ENCODE peak calls at places on chromosomes 7 and 10, in ten cellular contexts. One of them, this sample, is unnamed.

GRCh38 chr7:48938539-48938938 is 14.2 kb downstream of the CDC14C start:
- DNase-seq in PC-3: peak; percentile 70
- DNase-seq in brain microvascular endothelial cell: no peak
- DNase-seq in GM23338: no peak
- DNase-seq in HCT116: no peak
- DNase-seq in lower lobe of right lung: no peak
- DNase-seq in mammary epithelial cell: peak; percentile 48
- DNase-seq in CD8-positive, alpha-beta T cell: no peak
- DNase-seq in neural progenitor cell: no peak
- DNase-seq in transverse colon: no peak
- DNase-seq in this sample: no peak

GRCh38 chr7:128407751-128408708 is 1.8 kb downstream of the IMPDH1 start:
- DNase-seq in PC-3: no peak
- DNase-seq in brain microvascular endothelial cell: no peak
- DNase-seq in GM23338: no peak
- DNase-seq in HCT116: no peak
- DNase-seq in lower lobe of right lung: no peak
- DNase-seq in mammary epithelial cell: no peak
- DNase-seq in CD8-positive, alpha-beta T cell: no peak
- DNase-seq in neural progenitor cell: peak; percentile 52
- DNase-seq in transverse colon: no peak
- DNase-seq in this sample: no peak

GRCh38 chr7:122887198-122887597 is 938 bp upstream of the CADPS2 start:
- DNase-seq in PC-3: peak; percentile 64
- DNase-seq in brain microvascular endothelial cell: peak; percentile 82
- DNase-seq in GM23338: peak; percentile 75
- DNase-seq in HCT116: peak; percentile 51
- DNase-seq in lower lobe of right lung: peak; percentile 67
- DNase-seq in mammary epithelial cell: peak; percentile 59
- DNase-seq in CD8-positive, alpha-beta T cell: no peak
- DNase-seq in neural progenitor cell: peak; percentile 84
- DNase-seq in transverse colon: peak; percentile 62
- DNase-seq in this sample: peak; percentile 61

GRCh38 chr10:33653584-33654367 is 319.3 kb upstream of the NRP1 start:
- DNase-seq in PC-3: peak; percentile 78
- DNase-seq in brain microvascular endothelial cell: peak; percentile 21
- DNase-seq in GM23338: no peak
- DNase-seq in HCT116: no peak
- DNase-seq in lower lobe of right lung: no peak
- DNase-seq in mammary epithelial cell: peak; percentile 64
- DNase-seq in CD8-positive, alpha-beta T cell: no peak
- DNase-seq in neural progenitor cell: no peak
- DNase-seq in transverse colon: no peak
- DNase-seq in this sample: no peak

GRCh38 chr10:129756912-129757861 is 206.9 kb downstream of the EBF3 start:
- DNase-seq in PC-3: no peak
- DNase-seq in brain microvascular endothelial cell: no peak
- DNase-seq in GM23338: no peak
- DNase-seq in HCT116: no peak
- DNase-seq in lower lobe of right lung: peak; percentile 44
- DNase-seq in mammary epithelial cell: peak; percentile 14
- DNase-seq in CD8-positive, alpha-beta T cell: peak; percentile 5
- DNase-seq in neural progenitor cell: no peak
- DNase-seq in transverse colon: peak; percentile 3
- DNase-seq in this sample: no peak

GRCh38 chr7:73703985-73704639 is 15.4 kb downstream of the STX1A start:
- DNase-seq in PC-3: no peak
- DNase-seq in brain microvascular endothelial cell: peak; percentile 60
- DNase-seq in GM23338: peak; percentile 91
- DNase-seq in HCT116: no peak
- DNase-seq in lower lobe of right lung: peak; percentile 65
- DNase-seq in mammary epithelial cell: no peak
- DNase-seq in CD8-positive, alpha-beta T cell: no peak
- DNase-seq in neural progenitor cell: peak; percentile 95
- DNase-seq in transverse colon: peak; percentile 71
- DNase-seq in this sample: no peak

GRCh38 chr7:76506081-76506440 is 4.3 kb upstream of the UPK3B start:
- DNase-seq in PC-3: no peak
- DNase-seq in brain microvascular endothelial cell: no peak
- DNase-seq in GM23338: no peak
- DNase-seq in HCT116: no peak
- DNase-seq in lower lobe of right lung: no peak
- DNase-seq in mammary epithelial cell: no peak
- DNase-seq in CD8-positive, alpha-beta T cell: no peak
- DNase-seq in neural progenitor cell: no peak
- DNase-seq in transverse colon: no peak
- DNase-seq in this sample: no peak

GRCh38 chr7:113521468-113521867 is 397.3 kb downstream of the PPP1R3A start:
- DNase-seq in PC-3: no peak
- DNase-seq in brain microvascular endothelial cell: peak; percentile 45
- DNase-seq in GM23338: no peak
- DNase-seq in HCT116: no peak
- DNase-seq in lower lobe of right lung: no peak
- DNase-seq in mammary epithelial cell: peak; percentile 48
- DNase-seq in CD8-positive, alpha-beta T cell: no peak
- DNase-seq in neural progenitor cell: no peak
- DNase-seq in transverse colon: no peak
- DNase-seq in this sample: no peak

GRCh38 chr7:129210256-129210988 is 14.4 kb upstream of the AHCYL2 start:
- DNase-seq in PC-3: peak; percentile 62
- DNase-seq in brain microvascular endothelial cell: peak; percentile 47
- DNase-seq in GM23338: peak; percentile 84
- DNase-seq in HCT116: no peak
- DNase-seq in lower lobe of right lung: peak; percentile 82
- DNase-seq in mammary epithelial cell: peak; percentile 32
- DNase-seq in CD8-positive, alpha-beta T cell: peak; percentile 69
- DNase-seq in neural progenitor cell: peak; percentile 76
- DNase-seq in transverse colon: peak; percentile 77
- DNase-seq in this sample: peak; percentile 83

GRCh38 chr7:34156336-34156735 is 251.0 kb downstream of the BMPER start:
- DNase-seq in PC-3: no peak
- DNase-seq in brain microvascular endothelial cell: no peak
- DNase-seq in GM23338: no peak
- DNase-seq in HCT116: no peak
- DNase-seq in lower lobe of right lung: no peak
- DNase-seq in mammary epithelial cell: no peak
- DNase-seq in CD8-positive, alpha-beta T cell: no peak
- DNase-seq in neural progenitor cell: no peak
- DNase-seq in transverse colon: no peak
- DNase-seq in this sample: no peak

GRCh38 chr7:135414208-135414607 is 95.7 kb downstream of the CNOT4 start:
- DNase-seq in PC-3: no peak
- DNase-seq in brain microvascular endothelial cell: no peak
- DNase-seq in GM23338: no peak
- DNase-seq in HCT116: no peak
- DNase-seq in lower lobe of right lung: no peak
- DNase-seq in mammary epithelial cell: no peak
- DNase-seq in CD8-positive, alpha-beta T cell: no peak
- DNase-seq in neural progenitor cell: no peak
- DNase-seq in transverse colon: no peak
- DNase-seq in this sample: no peak

GRCh38 chr7:80830584-80831319 is 88.1 kb downstream of the SEMA3C start:
- DNase-seq in PC-3: peak; percentile 63
- DNase-seq in brain microvascular endothelial cell: no peak
- DNase-seq in GM23338: no peak
- DNase-seq in HCT116: peak; percentile 32
- DNase-seq in lower lobe of right lung: no peak
- DNase-seq in mammary epithelial cell: peak; percentile 79
- DNase-seq in CD8-positive, alpha-beta T cell: no peak
- DNase-seq in neural progenitor cell: no peak
- DNase-seq in transverse colon: no peak
- DNase-seq in this sample: no peak

GRCh38 chr10:79938728-79939380 is 10.1 kb downstream of the SFTPD start:
- DNase-seq in PC-3: no peak
- DNase-seq in brain microvascular endothelial cell: no peak
- DNase-seq in GM23338: no peak
- DNase-seq in HCT116: no peak
- DNase-seq in lower lobe of right lung: peak; percentile 78
- DNase-seq in mammary epithelial cell: no peak
- DNase-seq in CD8-positive, alpha-beta T cell: no peak
- DNase-seq in neural progenitor cell: no peak
- DNase-seq in transverse colon: peak; percentile 37
- DNase-seq in this sample: no peak

GRCh38 chr10:617471-617870 is 72.0 kb downstream of the DIP2C start:
- DNase-seq in PC-3: no peak
- DNase-seq in brain microvascular endothelial cell: no peak
- DNase-seq in GM23338: no peak
- DNase-seq in HCT116: no peak
- DNase-seq in lower lobe of right lung: no peak
- DNase-seq in mammary epithelial cell: no peak
- DNase-seq in CD8-positive, alpha-beta T cell: no peak
- DNase-seq in neural progenitor cell: no peak
- DNase-seq in transverse colon: no peak
- DNase-seq in this sample: no peak

GRCh38 chr7:100673302-100673941 is at the start of gene GNB2:
- DNase-seq in PC-3: peak; percentile 97
- DNase-seq in brain microvascular endothelial cell: peak; percentile 98
- DNase-seq in GM23338: peak; percentile 96
- DNase-seq in HCT116: peak; percentile 97
- DNase-seq in lower lobe of right lung: peak; percentile 99
- DNase-seq in mammary epithelial cell: peak; percentile 99
- DNase-seq in CD8-positive, alpha-beta T cell: peak; percentile 98
- DNase-seq in neural progenitor cell: peak; percentile 99
- DNase-seq in transverse colon: peak; percentile 100
- DNase-seq in this sample: peak; percentile 100
- TF ChIP-seq CTCF in PC-3: no peak
- TF ChIP-seq CTCF in brain microvascular endothelial cell: no peak
- TF ChIP-seq CTCF in GM23338: no peak
- TF ChIP-seq CTCF in HCT116: no peak
- TF ChIP-seq CTCF in lower lobe of right lung: no peak
- TF ChIP-seq CTCF in mammary epithelial cell: no peak
- TF ChIP-seq CTCF in CD8-positive, alpha-beta T cell: no peak
- TF ChIP-seq CTCF in neural progenitor cell: no peak
- TF ChIP-seq CTCF in transverse colon: no peak
- TF ChIP-seq CTCF in this sample: no peak

GRCh38 chr10:6197274-6197673 is 5.5 kb upstream of the PFKFB3 start:
- DNase-seq in PC-3: no peak
- DNase-seq in brain microvascular endothelial cell: no peak
- DNase-seq in GM23338: no peak
- DNase-seq in HCT116: no peak
- DNase-seq in lower lobe of right lung: no peak
- DNase-seq in mammary epithelial cell: no peak
- DNase-seq in CD8-positive, alpha-beta T cell: no peak
- DNase-seq in neural progenitor cell: no peak
- DNase-seq in transverse colon: no peak
- DNase-seq in this sample: no peak
- H3K27me3 ChIP-seq in PC-3: no peaks in the 10 kb centered on the region
- H3K27me3 ChIP-seq in brain microvascular endothelial cell: no peaks in the 10 kb centered on the region
- H3K27me3 ChIP-seq in GM23338: peaks cover 53% of the 10 kb centered on the region
- H3K27me3 ChIP-seq in HCT116: no peaks in the 10 kb centered on the region
- H3K27me3 ChIP-seq in lower lobe of right lung: no peaks in the 10 kb centered on the region
- H3K27me3 ChIP-seq in mammary epithelial cell: no peaks in the 10 kb centered on the region
- H3K27me3 ChIP-seq in CD8-positive, alpha-beta T cell: no peaks in the 10 kb centered on the region
- H3K27me3 ChIP-seq in neural progenitor cell: peaks cover 54% of the 10 kb centered on the region
- H3K27me3 ChIP-seq in transverse colon: no peaks in the 10 kb centered on the region
- H3K27me3 ChIP-seq in this sample: no peaks in the 10 kb centered on the region

GRCh38 chr10:62545667-62546066 is 171.5 kb downstream of the ZNF365 start:
- DNase-seq in PC-3: no peak
- DNase-seq in brain microvascular endothelial cell: peak; percentile 35
- DNase-seq in GM23338: no peak
- DNase-seq in HCT116: no peak
- DNase-seq in lower lobe of right lung: no peak
- DNase-seq in mammary epithelial cell: peak; percentile 11
- DNase-seq in CD8-positive, alpha-beta T cell: no peak
- DNase-seq in neural progenitor cell: no peak
- DNase-seq in transverse colon: no peak
- DNase-seq in this sample: no peak
- H3K4me3 ChIP-seq in PC-3: no peak overlapping the region
- H3K4me3 ChIP-seq in brain microvascular endothelial cell: no peak overlapping the region
- H3K4me3 ChIP-seq in GM23338: no peak overlapping the region
- H3K4me3 ChIP-seq in HCT116: no peak overlapping the region
- H3K4me3 ChIP-seq in lower lobe of right lung: no peak overlapping the region
- H3K4me3 ChIP-seq in mammary epithelial cell: no peak overlapping the region
- H3K4me3 ChIP-seq in CD8-positive, alpha-beta T cell: no peak overlapping the region
- H3K4me3 ChIP-seq in neural progenitor cell: no peak overlapping the region
- H3K4me3 ChIP-seq in transverse colon: no peak overlapping the region
- H3K4me3 ChIP-seq in this sample: no peak overlapping the region

GRCh38 chr10:117318909-117319308 is 56.3 kb downstream of the PDZD8 start:
- DNase-seq in PC-3: peak; percentile 28
- DNase-seq in brain microvascular endothelial cell: no peak
- DNase-seq in GM23338: no peak
- DNase-seq in HCT116: no peak
- DNase-seq in lower lobe of right lung: no peak
- DNase-seq in mammary epithelial cell: no peak
- DNase-seq in CD8-positive, alpha-beta T cell: no peak
- DNase-seq in neural progenitor cell: no peak
- DNase-seq in transverse colon: no peak
- DNase-seq in this sample: no peak
- TF ChIP-seq CTCF in PC-3: peak; percentile 58
- TF ChIP-seq CTCF in brain microvascular endothelial cell: peak; percentile 27
- TF ChIP-seq CTCF in GM23338: no peak
- TF ChIP-seq CTCF in HCT116: peak; percentile 29
- TF ChIP-seq CTCF in lower lobe of right lung: peak; percentile 26
- TF ChIP-seq CTCF in mammary epithelial cell: peak; percentile 42
- TF ChIP-seq CTCF in CD8-positive, alpha-beta T cell: peak; percentile 32
- TF ChIP-seq CTCF in neural progenitor cell: peak; percentile 39
- TF ChIP-seq CTCF in transverse colon: no peak
- TF ChIP-seq CTCF in this sample: peak; percentile 30

GRCh38 chr10:100710151-100710871 is 35.1 kb upstream of the PAX2 start:
- DNase-seq in PC-3: no peak
- DNase-seq in brain microvascular endothelial cell: no peak
- DNase-seq in GM23338: peak; percentile 57
- DNase-seq in HCT116: no peak
- DNase-seq in lower lobe of right lung: no peak
- DNase-seq in mammary epithelial cell: no peak
- DNase-seq in CD8-positive, alpha-beta T cell: no peak
- DNase-seq in neural progenitor cell: peak; percentile 71
- DNase-seq in transverse colon: no peak
- DNase-seq in this sample: peak; percentile 36

GRCh38 chr10:100707261-100707848 is 38.0 kb upstream of the PAX2 start:
- DNase-seq in PC-3: no peak
- DNase-seq in brain microvascular endothelial cell: no peak
- DNase-seq in GM23338: no peak
- DNase-seq in HCT116: no peak
- DNase-seq in lower lobe of right lung: no peak
- DNase-seq in mammary epithelial cell: no peak
- DNase-seq in CD8-positive, alpha-beta T cell: no peak
- DNase-seq in neural progenitor cell: no peak
- DNase-seq in transverse colon: no peak
- DNase-seq in this sample: no peak

GRCh38 chr10:100709146-100709545 is 36.2 kb upstream of the PAX2 start:
- DNase-seq in PC-3: no peak
- DNase-seq in brain microvascular endothelial cell: no peak
- DNase-seq in GM23338: no peak
- DNase-seq in HCT116: no peak
- DNase-seq in lower lobe of right lung: no peak
- DNase-seq in mammary epithelial cell: no peak
- DNase-seq in CD8-positive, alpha-beta T cell: no peak
- DNase-seq in neural progenitor cell: no peak
- DNase-seq in transverse colon: no peak
- DNase-seq in this sample: no peak

GRCh38 chr10:100713049-100713858 is 32.1 kb upstream of the PAX2 start:
- DNase-seq in PC-3: no peak
- DNase-seq in brain microvascular endothelial cell: no peak
- DNase-seq in GM23338: peak; percentile 63
- DNase-seq in HCT116: no peak
- DNase-seq in lower lobe of right lung: no peak
- DNase-seq in mammary epithelial cell: no peak
- DNase-seq in CD8-positive, alpha-beta T cell: no peak
- DNase-seq in neural progenitor cell: peak; percentile 24
- DNase-seq in transverse colon: no peak
- DNase-seq in this sample: no peak

GRCh38 chr10:100709655-100710054 is 35.7 kb upstream of the PAX2 start:
- DNase-seq in PC-3: no peak
- DNase-seq in brain microvascular endothelial cell: no peak
- DNase-seq in GM23338: no peak
- DNase-seq in HCT116: no peak
- DNase-seq in lower lobe of right lung: no peak
- DNase-seq in mammary epithelial cell: no peak
- DNase-seq in CD8-positive, alpha-beta T cell: no peak
- DNase-seq in neural progenitor cell: peak; percentile 25
- DNase-seq in transverse colon: no peak
- DNase-seq in this sample: no peak
- H3K27me3 ChIP-seq in PC-3: peaks cover 41% of the 10 kb centered on the region
- H3K27me3 ChIP-seq in brain microvascular endothelial cell: peaks cover 60% of the 10 kb centered on the region
- H3K27me3 ChIP-seq in GM23338: peaks cover 76% of the 10 kb centered on the region
- H3K27me3 ChIP-seq in HCT116: no peaks in the 10 kb centered on the region
- H3K27me3 ChIP-seq in lower lobe of right lung: peaks cover 91% of the 10 kb centered on the region
- H3K27me3 ChIP-seq in mammary epithelial cell: peaks cover 38% of the 10 kb centered on the region
- H3K27me3 ChIP-seq in CD8-positive, alpha-beta T cell: peaks cover 18% of the 10 kb centered on the region
- H3K27me3 ChIP-seq in neural progenitor cell: peaks cover 100% of the 10 kb centered on the region
- H3K27me3 ChIP-seq in transverse colon: peaks cover 99% of the 10 kb centered on the region
- H3K27me3 ChIP-seq in this sample: no peaks in the 10 kb centered on the region

This sample was measured in Caco-2.